ENCODE peak calls at places on chromosome 5, in four cellular contexts. L is SK-N-SH, F is K562, R is HepG2. W is an unnamed sample.

GRCh38 chr5:39360483-39361071 is 3.7 kb downstream of the C9 start:
- DNase-seq in F (no peak), R (no peak), L (no peak), W (no peak)

GRCh38 chr5:92403308-92403707 is 1020.2 kb upstream of the ARRDC3 start:
- DNase-seq in F (no peak), R (no peak), L (no peak), W (no peak)

GRCh38 chr5:139660916-139661814 is 13.0 kb downstream of the CXXC5 start:
- DNase-seq in L (peak; percentile 84), R (no peak), F (peak; percentile 90), W (no peak)

GRCh38 chr5:169744336-169744735 is 107.3 kb downstream of the DOCK2 start:
- DNase-seq in F (no peak), L (no peak), R (no peak), W (no peak)

GRCh38 chr5:170067152-170067551 is 38.5 kb upstream of the FOXI1 start:
- DNase-seq in L (no peak), R (no peak), F (no peak), W (no peak)

GRCh38 chr5:170480277-170480676 is 23.5 kb upstream of the KCNIP1 start:
- DNase-seq in L (no peak), R (no peak), F (no peak), W (no peak)

GRCh38 chr5:62190173-62190572 is 115.8 kb upstream of the KIF2A start:
- DNase-seq in L (no peak), R (no peak), F (no peak), W (no peak)

GRCh38 chr5:43658499-43658898 is 55.5 kb downstream of the NNT start:
- DNase-seq in R (no peak), L (no peak), F (no peak), W (no peak)

GRCh38 chr5:76808142-76808691 is 10.6 kb upstream of the F2RL1 start:
- DNase-seq in L (no peak), R (no peak), F (no peak), W (peak; percentile 84)

GRCh38 chr5:67453526-67453925 is 256.9 kb upstream of the CD180 start:
- DNase-seq in F (no peak), L (no peak), R (no peak), W (no peak)

GRCh38 chr5:54845567-54845941 is 139.8 kb downstream of the ESM1 start:
- DNase-seq in F (peak; percentile 36), R (no peak), L (no peak), W (no peak)

GRCh38 chr5:76867827-76868693 is 18.2 kb downstream of the S100Z start:
- DNase-seq in L (peak; percentile 74), R (peak; percentile 47), F (peak; percentile 67), W (peak; percentile 72)

GRCh38 chr5:90473321-90474234 is 993 bp downstream of the MBLAC2 start:
- DNase-seq in F (peak; percentile 28), L (peak; percentile 57), R (peak; percentile 12), W (peak; percentile 62)

GRCh38 chr5:146828385-146828784 is 50.2 kb downstream of the PPP2R2B start:
- DNase-seq in R (no peak), L (peak; percentile 47), F (no peak), W (no peak)

GRCh38 chr5:170353946-170354345 is 35.2 kb downstream of the KCNMB1 start:
- DNase-seq in L (peak; percentile 63), R (no peak), F (no peak), W (no peak)

GRCh38 chr5:96112123-96112670 is 150.5 kb upstream of the ELL2 start:
- DNase-seq in R (no peak), F (no peak), L (no peak), W (no peak)

GRCh38 chr5:96112703-96113102 is 151.1 kb upstream of the ELL2 start:
- DNase-seq in L (no peak), F (no peak), R (no peak), W (no peak)

GRCh38 chr5:96115467-96115812 is 153.8 kb upstream of the ELL2 start:
- DNase-seq in L (no peak), R (no peak), F (no peak), W (no peak)

GRCh38 chr5:96113170-96113939 is 151.7 kb upstream of the ELL2 start:
- DNase-seq in R (no peak), F (no peak), L (no peak), W (no peak)

DNA sequence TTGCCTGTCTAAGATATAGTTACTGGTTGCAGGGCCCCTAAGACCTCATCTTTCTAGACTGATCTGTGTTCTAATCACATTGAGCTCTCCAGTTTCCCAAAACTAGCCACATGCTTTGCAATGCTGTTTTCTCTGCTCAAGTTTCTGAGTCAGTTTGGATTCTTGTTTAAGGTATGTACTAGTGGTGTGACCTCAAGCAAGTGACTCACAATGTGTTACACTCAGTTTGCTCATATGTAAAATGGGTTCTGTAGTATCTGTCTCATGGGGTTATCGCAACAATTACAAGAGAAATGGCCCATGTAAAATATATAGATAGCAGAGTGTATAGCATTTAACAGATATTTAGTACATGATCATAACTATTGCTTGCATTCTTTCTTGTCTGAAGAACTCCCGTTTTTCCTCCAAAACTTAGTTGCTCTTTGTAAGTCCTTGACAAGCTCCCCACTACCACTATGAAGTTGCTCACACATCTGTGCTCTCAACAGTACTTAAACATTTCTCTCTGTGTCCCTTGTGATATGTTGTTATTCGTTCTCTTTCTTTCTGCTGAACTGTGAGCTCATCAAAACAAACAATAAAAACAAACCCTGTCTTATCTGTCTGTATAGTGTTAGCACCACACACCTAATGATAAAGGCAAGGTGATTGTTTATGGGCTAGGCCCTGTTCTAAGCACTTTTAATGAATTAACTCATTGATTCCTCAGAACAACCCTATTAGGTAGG is 153.2 kb upstream of the ELL2 start:
- DNase-seq in R (no peak), F (no peak), L (no peak), W (no peak)
- TF ChIP-seq FOXJ3 in R (no peak), F (no peak), L (no peak), W (no peak)

DNA sequence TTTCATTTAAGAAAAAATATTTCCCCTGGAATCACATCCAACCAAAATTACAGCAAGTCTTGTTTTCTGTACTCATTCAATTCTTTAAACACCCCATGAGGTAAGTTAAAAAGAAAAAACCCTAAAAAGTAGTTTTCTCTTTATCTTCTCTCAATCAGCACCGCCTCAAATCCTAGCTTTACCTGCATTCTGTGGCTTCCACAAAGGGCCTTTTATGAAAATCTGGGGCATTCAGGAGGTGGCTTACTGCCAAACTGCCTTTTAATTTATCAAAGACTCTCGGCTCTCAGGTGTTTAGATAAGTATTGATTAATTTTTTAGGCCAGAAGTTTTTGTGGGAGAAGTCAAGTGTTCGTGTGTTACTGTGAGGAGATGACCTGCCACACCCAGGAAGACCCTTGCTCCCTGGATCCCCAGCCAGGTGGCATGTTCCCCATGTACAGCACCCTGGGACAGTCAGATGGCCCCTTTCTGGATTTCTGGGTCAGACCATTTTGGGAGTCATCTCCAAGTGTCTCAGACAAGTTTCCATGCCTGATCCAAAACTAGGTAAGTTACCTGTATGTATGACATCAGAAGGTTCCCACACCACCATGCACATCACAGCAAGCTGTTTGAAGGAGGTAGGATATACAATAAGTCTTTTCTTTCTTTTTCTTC is 6.2 kb upstream of the TMEM171 start:
- DNase-seq in F (no peak), L (no peak), R (no peak), W (no peak)
- TF ChIP-seq FOXJ3 in F (no peak), L (no peak), R (no peak), W (no peak)

GRCh38 chr5:10699987-10700386 is 61.0 kb downstream of the DAP start:
- DNase-seq in R (no peak), F (no peak), L (no peak), W (no peak)

GRCh38 chr5:10691826-10692785 is 68.9 kb downstream of the DAP start:
- DNase-seq in L (no peak), R (no peak), F (no peak), W (no peak)

GRCh38 chr5:10695055-10695649 is 65.9 kb downstream of the DAP start:
- DNase-seq in R (peak; percentile 16), F (peak; percentile 63), L (peak; percentile 83), W (peak; percentile 67)

GRCh38 chr5:10699281-10699874 is 61.7 kb downstream of the DAP start:
- DNase-seq in F (no peak), L (no peak), R (no peak), W (no peak)

DNA sequence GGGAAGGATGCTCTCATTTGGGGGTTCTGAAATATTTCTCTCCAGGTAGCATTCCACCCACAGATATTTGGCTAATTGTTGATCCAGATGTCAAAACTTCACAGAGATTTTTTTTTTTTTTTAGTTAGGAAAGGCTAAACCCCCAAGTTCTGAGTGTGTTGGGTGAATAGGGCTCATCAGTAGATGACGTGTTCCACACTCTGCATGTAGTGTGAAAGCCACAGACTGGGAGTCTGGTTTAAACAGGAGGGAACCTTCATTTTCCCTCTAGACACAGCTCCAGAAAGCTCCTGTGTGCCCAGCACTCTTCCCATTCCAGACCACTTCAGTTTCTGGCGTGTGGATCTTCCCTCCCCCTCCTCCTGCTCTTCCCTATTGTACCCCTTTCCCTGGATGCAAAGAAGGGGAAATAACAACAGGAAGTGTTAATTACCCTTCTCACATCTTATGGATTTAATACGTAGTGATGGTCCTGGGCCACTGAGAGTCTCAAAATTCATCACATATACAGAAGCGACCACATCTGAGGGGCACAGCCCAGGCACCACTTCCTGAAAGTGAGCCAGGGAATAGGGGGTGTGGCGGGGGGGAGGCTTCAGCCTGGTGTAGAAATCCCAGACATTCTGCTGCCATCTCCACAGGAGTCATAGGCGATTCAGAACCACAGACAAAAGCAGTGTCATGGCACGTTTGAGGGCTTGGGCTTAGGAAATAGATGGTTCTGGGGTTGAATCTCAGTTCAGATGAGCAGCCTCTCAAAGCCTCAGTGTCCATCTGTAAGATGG is 65.1 kb downstream of the DAP start:
- DNase-seq in F (no peak), L (no peak), R (no peak), W (no peak)
- TF ChIP-seq FOXJ3 in F (no peak), L (no peak), R (no peak), W (no peak)

GRCh38 chr5:149962040-149962439 is 1.5 kb downstream of the SLC26A2 start:
- DNase-seq in L (peak; percentile 73), F (peak; percentile 55), R (peak; percentile 39), W (no peak)
- TF ChIP-seq FOXJ3 in L (no peak), F (no peak), R (no peak), W (no peak)

DNA sequence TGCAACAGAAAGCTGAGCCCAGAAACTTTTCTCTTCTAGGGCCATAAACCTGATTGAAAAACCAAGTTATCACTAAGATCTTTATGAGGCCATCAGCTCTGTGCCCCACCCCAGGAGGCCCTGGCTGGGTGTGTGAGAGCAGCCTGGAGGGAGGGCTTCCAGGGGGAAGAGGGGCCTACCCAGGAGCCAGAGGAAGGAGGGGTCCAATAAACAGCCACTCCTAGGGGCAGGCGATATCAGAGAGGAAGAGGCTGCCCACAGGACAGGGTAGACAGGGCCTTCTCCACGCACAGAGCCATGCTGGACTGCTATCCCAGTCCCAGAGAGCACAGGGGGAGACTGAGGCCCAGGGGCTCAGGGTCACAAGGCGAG is 4.5 kb upstream of the CDX1 start:
- DNase-seq in F (no peak), L (no peak), R (no peak), W (no peak)
- TF ChIP-seq FOXJ3 in F (no peak), L (no peak), R (no peak), W (no peak)

DNA sequence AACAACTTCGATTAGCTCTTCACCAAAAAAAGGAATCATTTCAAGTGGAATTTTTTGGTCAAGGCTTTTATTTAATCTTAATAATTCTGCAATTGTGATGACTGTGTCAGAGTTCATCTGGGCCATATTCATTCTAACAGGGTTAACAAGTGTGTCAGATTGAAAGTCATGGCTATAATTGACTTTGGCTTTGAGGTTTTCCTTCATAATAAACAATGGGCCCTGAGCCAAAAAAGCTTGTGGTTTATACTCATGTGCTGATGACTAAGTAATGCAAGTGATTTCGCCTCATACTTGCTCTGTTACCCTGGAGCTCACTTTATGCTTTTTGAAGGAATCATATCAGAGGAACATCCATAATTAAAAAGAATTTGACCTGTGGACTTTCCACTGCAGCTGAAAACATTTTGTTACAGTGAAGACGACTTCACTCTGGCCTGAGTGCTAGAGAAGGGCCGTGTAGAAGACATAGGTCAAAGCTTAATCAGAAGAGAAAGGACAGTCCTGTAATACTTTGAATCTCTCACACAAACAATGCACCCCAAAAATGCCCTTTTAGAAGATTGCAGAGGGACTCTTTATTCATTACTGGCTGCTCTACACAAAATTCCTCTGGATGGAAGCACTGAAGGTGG is 101.7 kb downstream of the GDNF start:
- DNase-seq in L (no peak), F (no peak), R (peak; percentile 16), W (no peak)
- TF ChIP-seq FOXJ3 in L (no peak), F (no peak), R (no peak), W (no peak)

W was measured in WTC11.